ENCODE peak calls at places on chromosomes 1 and 21, in four cellular contexts. One of them, this sample, is unnamed.

GRCh38 chr21:46552274-46552673 is 52.6 kb downstream of the S100B start:
- DNase-seq in activated CD4-positive, alpha-beta T cell treated with anti-CD3 and anti-CD28 coated beads, Interleukin-2, amount 50 U/mL, for 24 hours: no peak
- DNase-seq in hippocampal formation: no peak
- DNase-seq in fibroblast of the aortic adventitia: no peak
- DNase-seq in this sample: no peak

GRCh38 chr1:68745006-68745405 is 248.1 kb upstream of the DEPDC1 start:
- DNase-seq in activated CD4-positive, alpha-beta T cell treated with anti-CD3 and anti-CD28 coated beads, Interleukin-2, amount 50 U/mL, for 24 hours: no peak
- DNase-seq in hippocampal formation: no peak
- DNase-seq in fibroblast of the aortic adventitia: no peak
- DNase-seq in this sample: peak

GRCh38 chr1:53381790-53382401 is 54.0 kb upstream of the LRP8 start:
- DNase-seq in activated CD4-positive, alpha-beta T cell treated with anti-CD3 and anti-CD28 coated beads, Interleukin-2, amount 50 U/mL, for 24 hours: no peak
- DNase-seq in hippocampal formation: no peak
- DNase-seq in fibroblast of the aortic adventitia: peak
- DNase-seq in this sample: no peak

GRCh38 chr1:157952601-157953000 is 40.8 kb upstream of the KIRREL1 start:
- DNase-seq in activated CD4-positive, alpha-beta T cell treated with anti-CD3 and anti-CD28 coated beads, Interleukin-2, amount 50 U/mL, for 24 hours: no peak
- DNase-seq in hippocampal formation: no peak
- DNase-seq in fibroblast of the aortic adventitia: no peak
- DNase-seq in this sample: no peak

GRCh38 chr1:12063141-12064072 is at the start of gene TNFRSF8:
- DNase-seq in activated CD4-positive, alpha-beta T cell treated with anti-CD3 and anti-CD28 coated beads, Interleukin-2, amount 50 U/mL, for 24 hours: no peak
- DNase-seq in hippocampal formation: no peak
- DNase-seq in fibroblast of the aortic adventitia: peak
- DNase-seq in this sample: no peak

GRCh38 chr1:5223266-5223665 is 568.9 kb downstream of the AJAP1 start:
- DNase-seq in activated CD4-positive, alpha-beta T cell treated with anti-CD3 and anti-CD28 coated beads, Interleukin-2, amount 50 U/mL, for 24 hours: no peak
- DNase-seq in hippocampal formation: peak
- DNase-seq in fibroblast of the aortic adventitia: no peak
- DNase-seq in this sample: no peak

GRCh38 chr21:25979845-25980433 is 190.6 kb downstream of the APP start:
- DNase-seq in activated CD4-positive, alpha-beta T cell treated with anti-CD3 and anti-CD28 coated beads, Interleukin-2, amount 50 U/mL, for 24 hours: no peak
- DNase-seq in hippocampal formation: no peak
- DNase-seq in fibroblast of the aortic adventitia: no peak
- DNase-seq in this sample: no peak

GRCh38 chr1:25037174-25038074 is 107.3 kb upstream of the RUNX3 start:
- DNase-seq in activated CD4-positive, alpha-beta T cell treated with anti-CD3 and anti-CD28 coated beads, Interleukin-2, amount 50 U/mL, for 24 hours: peak
- DNase-seq in hippocampal formation: no peak
- DNase-seq in fibroblast of the aortic adventitia: peak
- DNase-seq in this sample: no peak

GRCh38 chr1:38512789-38513188 is 346.8 kb downstream of the RRAGC start:
- DNase-seq in activated CD4-positive, alpha-beta T cell treated with anti-CD3 and anti-CD28 coated beads, Interleukin-2, amount 50 U/mL, for 24 hours: no peak
- DNase-seq in hippocampal formation: no peak
- DNase-seq in fibroblast of the aortic adventitia: no peak
- DNase-seq in this sample: peak

GRCh38 chr1:171389176-171389575 is 75.2 kb downstream of the FMO4 start:
- DNase-seq in activated CD4-positive, alpha-beta T cell treated with anti-CD3 and anti-CD28 coated beads, Interleukin-2, amount 50 U/mL, for 24 hours: no peak
- DNase-seq in hippocampal formation: no peak
- DNase-seq in fibroblast of the aortic adventitia: no peak
- DNase-seq in this sample: no peak

GRCh38 chr1:236759252-236759859 is 35.7 kb upstream of the MTR start:
- DNase-seq in activated CD4-positive, alpha-beta T cell treated with anti-CD3 and anti-CD28 coated beads, Interleukin-2, amount 50 U/mL, for 24 hours: peak
- DNase-seq in hippocampal formation: no peak
- DNase-seq in fibroblast of the aortic adventitia: peak
- DNase-seq in this sample: no peak

GRCh38 chr21:45384656-45385548 is 20.1 kb upstream of the COL18A1 start:
- DNase-seq in activated CD4-positive, alpha-beta T cell treated with anti-CD3 and anti-CD28 coated beads, Interleukin-2, amount 50 U/mL, for 24 hours: no peak
- DNase-seq in hippocampal formation: no peak
- DNase-seq in fibroblast of the aortic adventitia: no peak
- DNase-seq in this sample: no peak

GRCh38 chr1:1455366-1455884 is 5.9 kb downstream of the ATAD3C start:
- DNase-seq in activated CD4-positive, alpha-beta T cell treated with anti-CD3 and anti-CD28 coated beads, Interleukin-2, amount 50 U/mL, for 24 hours: no peak
- DNase-seq in hippocampal formation: no peak
- DNase-seq in fibroblast of the aortic adventitia: no peak
- DNase-seq in this sample: no peak

GRCh38 chr1:56448937-56449336 is 130.4 kb downstream of the PLPP3 start:
- DNase-seq in activated CD4-positive, alpha-beta T cell treated with anti-CD3 and anti-CD28 coated beads, Interleukin-2, amount 50 U/mL, for 24 hours: no peak
- DNase-seq in hippocampal formation: no peak
- DNase-seq in fibroblast of the aortic adventitia: peak
- DNase-seq in this sample: no peak

GRCh38 chr1:41100170-41100569 is 78.6 kb upstream of the SLFNL1 start:
- DNase-seq in activated CD4-positive, alpha-beta T cell treated with anti-CD3 and anti-CD28 coated beads, Interleukin-2, amount 50 U/mL, for 24 hours: no peak
- DNase-seq in hippocampal formation: no peak
- DNase-seq in fibroblast of the aortic adventitia: no peak
- DNase-seq in this sample: no peak

GRCh38 chr1:19067912-19068638 is 111.6 kb upstream of the IFFO2 start:
- DNase-seq in activated CD4-positive, alpha-beta T cell treated with anti-CD3 and anti-CD28 coated beads, Interleukin-2, amount 50 U/mL, for 24 hours: no peak
- DNase-seq in hippocampal formation: no peak
- DNase-seq in fibroblast of the aortic adventitia: no peak
- DNase-seq in this sample: no peak

GRCh38 chr1:165891461-165891860 is 64.0 kb downstream of the UCK2 start:
- DNase-seq in activated CD4-positive, alpha-beta T cell treated with anti-CD3 and anti-CD28 coated beads, Interleukin-2, amount 50 U/mL, for 24 hours: no peak
- DNase-seq in hippocampal formation: no peak
- DNase-seq in fibroblast of the aortic adventitia: no peak
- DNase-seq in this sample: no peak

GRCh38 chr21:43323244-43324005 is 103.5 kb downstream of the SIK1 start:
- DNase-seq in activated CD4-positive, alpha-beta T cell treated with anti-CD3 and anti-CD28 coated beads, Interleukin-2, amount 50 U/mL, for 24 hours: no peak
- DNase-seq in hippocampal formation: peak
- DNase-seq in fibroblast of the aortic adventitia: no peak
- DNase-seq in this sample: no peak

GRCh38 chr21:43188712-43189151 is 19.9 kb downstream of the CRYAA start:
- DNase-seq in activated CD4-positive, alpha-beta T cell treated with anti-CD3 and anti-CD28 coated beads, Interleukin-2, amount 50 U/mL, for 24 hours: no peak
- DNase-seq in hippocampal formation: peak
- DNase-seq in fibroblast of the aortic adventitia: no peak
- DNase-seq in this sample: no peak

GRCh38 chr1:58476179-58476578 is 70.3 kb downstream of the OMA1 start:
- DNase-seq in activated CD4-positive, alpha-beta T cell treated with anti-CD3 and anti-CD28 coated beads, Interleukin-2, amount 50 U/mL, for 24 hours: no peak
- DNase-seq in hippocampal formation: no peak
- DNase-seq in fibroblast of the aortic adventitia: no peak
- DNase-seq in this sample: no peak

GRCh38 chr1:205068457-205069035 is 15.7 kb downstream of the TMEM81 start:
- DNase-seq in activated CD4-positive, alpha-beta T cell treated with anti-CD3 and anti-CD28 coated beads, Interleukin-2, amount 50 U/mL, for 24 hours: no peak
- DNase-seq in hippocampal formation: no peak
- DNase-seq in fibroblast of the aortic adventitia: peak
- DNase-seq in this sample: no peak

GRCh38 chr1:202049129-202049528 is 38.7 kb downstream of the ELF3 start:
- DNase-seq in activated CD4-positive, alpha-beta T cell treated with anti-CD3 and anti-CD28 coated beads, Interleukin-2, amount 50 U/mL, for 24 hours: no peak
- DNase-seq in hippocampal formation: no peak
- DNase-seq in fibroblast of the aortic adventitia: peak
- DNase-seq in this sample: no peak

GRCh38 chr21:38438476-38438893 is 59.8 kb downstream of the ERG start:
- DNase-seq in activated CD4-positive, alpha-beta T cell treated with anti-CD3 and anti-CD28 coated beads, Interleukin-2, amount 50 U/mL, for 24 hours: no peak
- DNase-seq in hippocampal formation: no peak
- DNase-seq in fibroblast of the aortic adventitia: peak
- DNase-seq in this sample: no peak

GRCh38 chr1:201044119-201044518 is 20.6 kb upstream of the KIF21B start:
- DNase-seq in activated CD4-positive, alpha-beta T cell treated with anti-CD3 and anti-CD28 coated beads, Interleukin-2, amount 50 U/mL, for 24 hours: no peak
- DNase-seq in hippocampal formation: no peak
- DNase-seq in fibroblast of the aortic adventitia: no peak
- DNase-seq in this sample: no peak

This sample was measured in DMS 273 treated with DMSO at 0.1 percent for 48 hours.